ENCODE peak calls at places on chromosomes 3 and 15, in nine cellular contexts. One of them, this sample, is unnamed.

GRCh38 chr3:195041871-195042740 is 228.9 kb downstream of the XXYLT1 start:
- DNase-seq in NCI-H774: no peak
- DNase-seq in CD8-positive, alpha-beta T cell: no peak
- DNase-seq in activated T-helper 1 cell treated with anti-CD3 and anti-CD28 coated beads, Interleukin-2, amount 50 U/mL, for 16 hours: no peak
- DNase-seq in retina: no peak
- DNase-seq in cardiac muscle cell: peak
- DNase-seq in anterior cingulate cortex: no peak
- DNase-seq in amniotic stem cell: no peak
- DNase-seq in mucosa of gallbladder: no peak
- DNase-seq in this sample: no peak

GRCh38 chr3:195270350-195271115 is 426 bp downstream of the XXYLT1 start:
- DNase-seq in CD8-positive, alpha-beta T cell: peak
- DNase-seq in activated T-helper 1 cell treated with anti-CD3 and anti-CD28 coated beads, Interleukin-2, amount 50 U/mL, for 16 hours: peak
- DNase-seq in anterior cingulate cortex: peak
- DNase-seq in NCI-H774: peak
- DNase-seq in cardiac muscle cell: peak
- DNase-seq in mucosa of gallbladder: peak
- DNase-seq in amniotic stem cell: peak
- DNase-seq in retina: peak
- DNase-seq in this sample: peak

GRCh38 chr15:67781907-67782559 is 43.3 kb upstream of the SKOR1 start:
- DNase-seq in CD8-positive, alpha-beta T cell: no peak
- DNase-seq in retina: peak
- DNase-seq in activated T-helper 1 cell treated with anti-CD3 and anti-CD28 coated beads, Interleukin-2, amount 50 U/mL, for 16 hours: no peak
- DNase-seq in amniotic stem cell: no peak
- DNase-seq in cardiac muscle cell: no peak
- DNase-seq in anterior cingulate cortex: no peak
- DNase-seq in NCI-H774: no peak
- DNase-seq in mucosa of gallbladder: no peak
- DNase-seq in this sample: peak

GRCh38 chr15:66100761-66101160 is 152.8 kb downstream of the MEGF11 start:
- DNase-seq in cardiac muscle cell: no peak
- DNase-seq in NCI-H774: no peak
- DNase-seq in amniotic stem cell: no peak
- DNase-seq in activated T-helper 1 cell treated with anti-CD3 and anti-CD28 coated beads, Interleukin-2, amount 50 U/mL, for 16 hours: no peak
- DNase-seq in retina: no peak
- DNase-seq in anterior cingulate cortex: no peak
- DNase-seq in CD8-positive, alpha-beta T cell: no peak
- DNase-seq in mucosa of gallbladder: no peak
- DNase-seq in this sample: no peak

GRCh38 chr3:142680710-142681109 is 43.1 kb upstream of the TRPC1 start:
- DNase-seq in activated T-helper 1 cell treated with anti-CD3 and anti-CD28 coated beads, Interleukin-2, amount 50 U/mL, for 16 hours: no peak
- DNase-seq in amniotic stem cell: no peak
- DNase-seq in NCI-H774: no peak
- DNase-seq in anterior cingulate cortex: no peak
- DNase-seq in cardiac muscle cell: no peak
- DNase-seq in retina: no peak
- DNase-seq in CD8-positive, alpha-beta T cell: no peak
- DNase-seq in mucosa of gallbladder: no peak
- DNase-seq in this sample: no peak

GRCh38 chr3:48437812-48438211 is 2.1 kb downstream of the CCDC51 start:
- DNase-seq in mucosa of gallbladder: no peak
- DNase-seq in CD8-positive, alpha-beta T cell: no peak
- DNase-seq in amniotic stem cell: no peak
- DNase-seq in cardiac muscle cell: no peak
- DNase-seq in anterior cingulate cortex: no peak
- DNase-seq in NCI-H774: no peak
- DNase-seq in retina: no peak
- DNase-seq in activated T-helper 1 cell treated with anti-CD3 and anti-CD28 coated beads, Interleukin-2, amount 50 U/mL, for 16 hours: no peak
- DNase-seq in this sample: no peak

GRCh38 chr3:152657002-152657400 is 177.9 kb upstream of the P2RY1 start:
- DNase-seq in cardiac muscle cell: no peak
- DNase-seq in amniotic stem cell: no peak
- DNase-seq in mucosa of gallbladder: no peak
- DNase-seq in CD8-positive, alpha-beta T cell: no peak
- DNase-seq in activated T-helper 1 cell treated with anti-CD3 and anti-CD28 coated beads, Interleukin-2, amount 50 U/mL, for 16 hours: no peak
- DNase-seq in anterior cingulate cortex: no peak
- DNase-seq in retina: no peak
- DNase-seq in NCI-H774: no peak
- DNase-seq in this sample: no peak

GRCh38 chr3:183339461-183340086 is 86.5 kb downstream of the B3GNT5 start:
- DNase-seq in cardiac muscle cell: no peak
- DNase-seq in retina: no peak
- DNase-seq in NCI-H774: peak
- DNase-seq in CD8-positive, alpha-beta T cell: no peak
- DNase-seq in activated T-helper 1 cell treated with anti-CD3 and anti-CD28 coated beads, Interleukin-2, amount 50 U/mL, for 16 hours: no peak
- DNase-seq in amniotic stem cell: no peak
- DNase-seq in mucosa of gallbladder: no peak
- DNase-seq in anterior cingulate cortex: no peak
- DNase-seq in this sample: no peak

GRCh38 chr15:72982750-72983149 is 69.5 kb upstream of the NEO1 start:
- DNase-seq in cardiac muscle cell: no peak
- DNase-seq in mucosa of gallbladder: no peak
- DNase-seq in CD8-positive, alpha-beta T cell: no peak
- DNase-seq in amniotic stem cell: no peak
- DNase-seq in anterior cingulate cortex: no peak
- DNase-seq in retina: no peak
- DNase-seq in NCI-H774: no peak
- DNase-seq in activated T-helper 1 cell treated with anti-CD3 and anti-CD28 coated beads, Interleukin-2, amount 50 U/mL, for 16 hours: no peak
- DNase-seq in this sample: no peak

GRCh38 chr3:12180218-12180617 is 21.5 kb upstream of the TIMP4 start:
- DNase-seq in amniotic stem cell: no peak
- DNase-seq in CD8-positive, alpha-beta T cell: no peak
- DNase-seq in cardiac muscle cell: no peak
- DNase-seq in NCI-H774: no peak
- DNase-seq in anterior cingulate cortex: no peak
- DNase-seq in activated T-helper 1 cell treated with anti-CD3 and anti-CD28 coated beads, Interleukin-2, amount 50 U/mL, for 16 hours: no peak
- DNase-seq in retina: no peak
- DNase-seq in mucosa of gallbladder: peak
- DNase-seq in this sample: no peak

GRCh38 chr15:38894260-38894948 is 329.8 kb upstream of the RASGRP1 start:
- DNase-seq in mucosa of gallbladder: no peak
- DNase-seq in amniotic stem cell: peak
- DNase-seq in anterior cingulate cortex: no peak
- DNase-seq in cardiac muscle cell: peak
- DNase-seq in retina: no peak
- DNase-seq in CD8-positive, alpha-beta T cell: no peak
- DNase-seq in NCI-H774: no peak
- DNase-seq in activated T-helper 1 cell treated with anti-CD3 and anti-CD28 coated beads, Interleukin-2, amount 50 U/mL, for 16 hours: no peak
- DNase-seq in this sample: no peak

GRCh38 chr3:146968204-146968651 is 363.1 kb upstream of the PLSCR5 start:
- DNase-seq in NCI-H774: no peak
- DNase-seq in mucosa of gallbladder: no peak
- DNase-seq in anterior cingulate cortex: no peak
- DNase-seq in amniotic stem cell: peak
- DNase-seq in retina: no peak
- DNase-seq in cardiac muscle cell: no peak
- DNase-seq in CD8-positive, alpha-beta T cell: no peak
- DNase-seq in activated T-helper 1 cell treated with anti-CD3 and anti-CD28 coated beads, Interleukin-2, amount 50 U/mL, for 16 hours: no peak
- DNase-seq in this sample: no peak

GRCh38 chr15:50854594-50855490 is 53.6 kb upstream of the AP4E1 start:
- DNase-seq in CD8-positive, alpha-beta T cell: no peak
- DNase-seq in anterior cingulate cortex: no peak
- DNase-seq in NCI-H774: no peak
- DNase-seq in activated T-helper 1 cell treated with anti-CD3 and anti-CD28 coated beads, Interleukin-2, amount 50 U/mL, for 16 hours: no peak
- DNase-seq in retina: no peak
- DNase-seq in cardiac muscle cell: no peak
- DNase-seq in amniotic stem cell: no peak
- DNase-seq in mucosa of gallbladder: no peak
- DNase-seq in this sample: no peak

GRCh38 chr15:72758195-72758594 is 25.4 kb downstream of the ADPGK start:
- DNase-seq in cardiac muscle cell: no peak
- DNase-seq in activated T-helper 1 cell treated with anti-CD3 and anti-CD28 coated beads, Interleukin-2, amount 50 U/mL, for 16 hours: no peak
- DNase-seq in anterior cingulate cortex: no peak
- DNase-seq in NCI-H774: no peak
- DNase-seq in amniotic stem cell: peak
- DNase-seq in mucosa of gallbladder: no peak
- DNase-seq in CD8-positive, alpha-beta T cell: no peak
- DNase-seq in retina: no peak
- DNase-seq in this sample: no peak

GRCh38 chr3:39284457-39284881 is 4.6 kb upstream of the CX3CR1 start:
- DNase-seq in amniotic stem cell: no peak
- DNase-seq in CD8-positive, alpha-beta T cell: no peak
- DNase-seq in NCI-H774: no peak
- DNase-seq in activated T-helper 1 cell treated with anti-CD3 and anti-CD28 coated beads, Interleukin-2, amount 50 U/mL, for 16 hours: no peak
- DNase-seq in retina: no peak
- DNase-seq in cardiac muscle cell: no peak
- DNase-seq in mucosa of gallbladder: no peak
- DNase-seq in anterior cingulate cortex: no peak
- DNase-seq in this sample: no peak

GRCh38 chr3:128238100-128238459 is 84.8 kb downstream of the EEFSEC start:
- DNase-seq in anterior cingulate cortex: no peak
- DNase-seq in CD8-positive, alpha-beta T cell: no peak
- DNase-seq in retina: no peak
- DNase-seq in activated T-helper 1 cell treated with anti-CD3 and anti-CD28 coated beads, Interleukin-2, amount 50 U/mL, for 16 hours: no peak
- DNase-seq in amniotic stem cell: no peak
- DNase-seq in mucosa of gallbladder: no peak
- DNase-seq in NCI-H774: no peak
- DNase-seq in cardiac muscle cell: no peak
- DNase-seq in this sample: no peak

GRCh38 chr3:143535994-143536784 is 312.1 kb downstream of the SLC9A9 start:
- DNase-seq in retina: no peak
- DNase-seq in activated T-helper 1 cell treated with anti-CD3 and anti-CD28 coated beads, Interleukin-2, amount 50 U/mL, for 16 hours: no peak
- DNase-seq in CD8-positive, alpha-beta T cell: no peak
- DNase-seq in cardiac muscle cell: no peak
- DNase-seq in mucosa of gallbladder: no peak
- DNase-seq in amniotic stem cell: no peak
- DNase-seq in NCI-H774: no peak
- DNase-seq in anterior cingulate cortex: no peak
- DNase-seq in this sample: no peak

GRCh38 chr3:155744626-155745324 is at the start of gene PLCH1:
- DNase-seq in activated T-helper 1 cell treated with anti-CD3 and anti-CD28 coated beads, Interleukin-2, amount 50 U/mL, for 16 hours: no peak
- DNase-seq in retina: peak
- DNase-seq in mucosa of gallbladder: peak
- DNase-seq in NCI-H774: peak
- DNase-seq in CD8-positive, alpha-beta T cell: peak
- DNase-seq in amniotic stem cell: peak
- DNase-seq in cardiac muscle cell: peak
- DNase-seq in anterior cingulate cortex: peak
- DNase-seq in this sample: peak

GRCh38 chr3:194138098-194138474 is 2.1 kb downstream of the HES1 start:
- DNase-seq in activated T-helper 1 cell treated with anti-CD3 and anti-CD28 coated beads, Interleukin-2, amount 50 U/mL, for 16 hours: no peak
- DNase-seq in anterior cingulate cortex: no peak
- DNase-seq in cardiac muscle cell: no peak
- DNase-seq in NCI-H774: no peak
- DNase-seq in retina: peak
- DNase-seq in mucosa of gallbladder: no peak
- DNase-seq in CD8-positive, alpha-beta T cell: no peak
- DNase-seq in amniotic stem cell: no peak
- DNase-seq in this sample: no peak

GRCh38 chr3:197372076-197372661 is 73.8 kb upstream of the DLG1 start:
- DNase-seq in mucosa of gallbladder: peak
- DNase-seq in NCI-H774: no peak
- DNase-seq in CD8-positive, alpha-beta T cell: no peak
- DNase-seq in activated T-helper 1 cell treated with anti-CD3 and anti-CD28 coated beads, Interleukin-2, amount 50 U/mL, for 16 hours: no peak
- DNase-seq in cardiac muscle cell: no peak
- DNase-seq in retina: peak
- DNase-seq in amniotic stem cell: peak
- DNase-seq in anterior cingulate cortex: no peak
- DNase-seq in this sample: no peak

GRCh38 chr3:160941885-160942494 is 163.2 kb downstream of the B3GALNT1 start:
- DNase-seq in amniotic stem cell: no peak
- DNase-seq in anterior cingulate cortex: no peak
- DNase-seq in retina: peak
- DNase-seq in NCI-H774: no peak
- DNase-seq in CD8-positive, alpha-beta T cell: peak
- DNase-seq in mucosa of gallbladder: peak
- DNase-seq in activated T-helper 1 cell treated with anti-CD3 and anti-CD28 coated beads, Interleukin-2, amount 50 U/mL, for 16 hours: peak
- DNase-seq in cardiac muscle cell: peak
- DNase-seq in this sample: no peak

GRCh38 chr3:64900916-64901903 is 213.4 kb upstream of the ADAMTS9 start:
- DNase-seq in cardiac muscle cell: no peak
- DNase-seq in mucosa of gallbladder: no peak
- DNase-seq in retina: no peak
- DNase-seq in NCI-H774: no peak
- DNase-seq in amniotic stem cell: no peak
- DNase-seq in CD8-positive, alpha-beta T cell: no peak
- DNase-seq in anterior cingulate cortex: no peak
- DNase-seq in activated T-helper 1 cell treated with anti-CD3 and anti-CD28 coated beads, Interleukin-2, amount 50 U/mL, for 16 hours: no peak
- DNase-seq in this sample: no peak

GRCh38 chr15:85393206-85393605 is 12.8 kb downstream of the AKAP13 start:
- DNase-seq in anterior cingulate cortex: no peak
- DNase-seq in amniotic stem cell: no peak
- DNase-seq in NCI-H774: no peak
- DNase-seq in cardiac muscle cell: no peak
- DNase-seq in CD8-positive, alpha-beta T cell: no peak
- DNase-seq in mucosa of gallbladder: no peak
- DNase-seq in retina: no peak
- DNase-seq in activated T-helper 1 cell treated with anti-CD3 and anti-CD28 coated beads, Interleukin-2, amount 50 U/mL, for 16 hours: no peak
- DNase-seq in this sample: no peak

GRCh38 chr3:8762607-8763377 is 6.6 kb downstream of the OXTR start:
- DNase-seq in activated T-helper 1 cell treated with anti-CD3 and anti-CD28 coated beads, Interleukin-2, amount 50 U/mL, for 16 hours: no peak
- DNase-seq in NCI-H774: no peak
- DNase-seq in CD8-positive, alpha-beta T cell: no peak
- DNase-seq in anterior cingulate cortex: no peak
- DNase-seq in retina: no peak
- DNase-seq in mucosa of gallbladder: no peak
- DNase-seq in amniotic stem cell: no peak
- DNase-seq in cardiac muscle cell: no peak
- DNase-seq in this sample: no peak

GRCh38 chr3:14600075-14600474 is 51.5 kb upstream of the CCDC174 start:
- DNase-seq in anterior cingulate cortex: no peak
- DNase-seq in cardiac muscle cell: no peak
- DNase-seq in amniotic stem cell: no peak
- DNase-seq in retina: no peak
- DNase-seq in NCI-H774: no peak
- DNase-seq in mucosa of gallbladder: no peak
- DNase-seq in activated T-helper 1 cell treated with anti-CD3 and anti-CD28 coated beads, Interleukin-2, amount 50 U/mL, for 16 hours: no peak
- DNase-seq in CD8-positive, alpha-beta T cell: no peak
- DNase-seq in this sample: no peak

GRCh38 chr3:43649365-43649968 is 27.7 kb upstream of the ANO10 start:
- DNase-seq in cardiac muscle cell: no peak
- DNase-seq in amniotic stem cell: no peak
- DNase-seq in CD8-positive, alpha-beta T cell: no peak
- DNase-seq in retina: peak
- DNase-seq in anterior cingulate cortex: no peak
- DNase-seq in activated T-helper 1 cell treated with anti-CD3 and anti-CD28 coated beads, Interleukin-2, amount 50 U/mL, for 16 hours: no peak
- DNase-seq in mucosa of gallbladder: no peak
- DNase-seq in NCI-H774: no peak
- DNase-seq in this sample: no peak

GRCh38 chr3:168989396-168989795 is 674.1 kb downstream of the MECOM start:
- DNase-seq in mucosa of gallbladder: peak
- DNase-seq in retina: no peak
- DNase-seq in amniotic stem cell: no peak
- DNase-seq in NCI-H774: no peak
- DNase-seq in anterior cingulate cortex: no peak
- DNase-seq in CD8-positive, alpha-beta T cell: no peak
- DNase-seq in cardiac muscle cell: no peak
- DNase-seq in activated T-helper 1 cell treated with anti-CD3 and anti-CD28 coated beads, Interleukin-2, amount 50 U/mL, for 16 hours: no peak
- DNase-seq in this sample: no peak

GRCh38 chr15:36075333-36075732 is 504.1 kb upstream of the CDIN1 start:
- DNase-seq in NCI-H774: no peak
- DNase-seq in anterior cingulate cortex: no peak
- DNase-seq in mucosa of gallbladder: no peak
- DNase-seq in cardiac muscle cell: no peak
- DNase-seq in CD8-positive, alpha-beta T cell: no peak
- DNase-seq in activated T-helper 1 cell treated with anti-CD3 and anti-CD28 coated beads, Interleukin-2, amount 50 U/mL, for 16 hours: no peak
- DNase-seq in amniotic stem cell: no peak
- DNase-seq in retina: no peak
- DNase-seq in this sample: no peak

This sample was measured in NCI-H146.